ENCODE peak calls at places on chromosomes 4 and X, in six cellular contexts. Y is RPMI8226; T is activated CD8-positive, alpha-beta memory T cell treated with anti-CD3 and anti-CD28 coated beads for 4 hours; N is nephron progenitor cell; V is aorta; E is ELF-1. P is an unnamed sample.

GRCh38 chrX:12372111-12372510 is 233.8 kb downstream of the FRMPD4 start:
- DNase-seq in Y (no peak), T (no peak), N (no peak), V (no peak), E (peak), P (no peak)

GRCh38 chrX:70826715-70827114 is 81.8 kb downstream of the TEX11 start:
- DNase-seq in Y (no peak), T (no peak), N (no peak), V (no peak), E (no peak), P (no peak)

GRCh38 chr4:109215511-109215910 is 86.9 kb downstream of the COL25A1 start:
- DNase-seq in Y (no peak), T (no peak), N (no peak), V (no peak), E (no peak), P (no peak)

GRCh38 chrX:45710081-45710801 is 509.6 kb upstream of the DIPK2B start:
- DNase-seq in Y (no peak), T (peak), N (no peak), V (no peak), E (no peak), P (no peak)

GRCh38 chr4:2186133-2186864 is 55.6 kb downstream of the HAUS3 start:
- DNase-seq in Y (peak), T (no peak), N (peak), V (no peak), E (peak), P (no peak)

GRCh38 chr4:138897818-138898226 is 117.8 kb upstream of the NOCT start:
- DNase-seq in Y (no peak), T (no peak), N (no peak), V (no peak), E (no peak), P (no peak)

GRCh38 chr4:11904991-11905760 is 476.5 kb upstream of the HS3ST1 start:
- DNase-seq in Y (no peak), T (no peak), N (no peak), V (no peak), E (no peak), P (no peak)

GRCh38 chrX:110251961-110252360 is 65.9 kb downstream of the AMMECR1 start:
- DNase-seq in Y (no peak), T (no peak), N (no peak), V (no peak), E (no peak), P (no peak)

GRCh38 chr4:167868163-167868562 is 224.2 kb upstream of the ANXA10 start:
- DNase-seq in Y (no peak), T (no peak), N (no peak), V (no peak), E (no peak), P (no peak)

GRCh38 chr4:165293927-165294649 is 33.4 kb upstream of the MSMO1 start:
- DNase-seq in Y (no peak), T (no peak), N (no peak), V (no peak), E (no peak), P (no peak)

GRCh38 chr4:184343400-184344177 is 125.9 kb upstream of the ENPP6 start:
- DNase-seq in Y (peak), T (no peak), N (peak), V (peak), E (peak), P (peak)

P was measured in NCI-H1436 treated with DMSO at 0.1 percent for 48 hours.